ENCODE peak calls at places on chromosomes 16 and 17, in ten cellular contexts. X, K, P, W, Q, B, U, I, T and F are unnamed samples.

GRCh38 chr16:58022601-58023371 is 2.8 kb upstream of the MMP15 start:
- DNase-seq in X (peak), K (peak), P (no peak), W (peak), Q (peak), B (no peak), U (peak), I (peak), T (peak), F (peak)

GRCh38 chr17:8965394-8966168 is at the start of gene PIK3R5:
- DNase-seq in X (peak), K (peak), P (peak), W (peak), Q (peak), B (peak), U (peak), I (no peak), T (peak), F (peak)

GRCh38 chr17:63881935-63882601 is at the start of gene GH2:
- DNase-seq in X (no peak), K (no peak), P (peak), W (peak), Q (no peak), B (peak), U (no peak), I (peak), T (peak), F (peak)

GRCh38 chr17:6914711-6915110 is 81.1 kb upstream of the ALOX12 start:
- DNase-seq in X (no peak), K (no peak), P (no peak), W (peak), Q (no peak), B (no peak), U (no peak), I (no peak), T (no peak), F (no peak)

GRCh38 chr16:70418993-70419318 is 19.9 kb downstream of the ST3GAL2 start:
- DNase-seq in X (no peak), K (no peak), P (no peak), W (no peak), Q (no peak), B (no peak), U (no peak), I (no peak), T (no peak), F (no peak)

GRCh38 chr16:57260294-57260929 is 15.4 kb downstream of the ARL2BP start:
- DNase-seq in X (peak), K (no peak), P (no peak), W (no peak), Q (no peak), B (no peak), U (no peak), I (no peak), T (no peak), F (peak)

GRCh38 chr16:4314532-4315184 is 1.2 kb upstream of the GLIS2 start:
- DNase-seq in X (no peak), K (peak), P (no peak), W (peak), Q (no peak), B (peak), U (no peak), I (no peak), T (peak), F (peak)

GRCh38 chr16:19696312-19696711 is 21.7 kb downstream of the KNOP1 start:
- DNase-seq in X (peak), K (peak), P (no peak), W (peak), Q (peak), B (peak), U (peak), I (peak), T (no peak), F (no peak)

GRCh38 chr16:88784074-88784855 is 755 bp downstream of the PIEZO1 start:
- DNase-seq in X (peak), K (peak), P (peak), W (no peak), Q (no peak), B (no peak), U (peak), I (no peak), T (peak), F (peak)

GRCh38 chr17:5545051-5545987 is 39.0 kb downstream of the NLRP1 start:
- DNase-seq in X (no peak), K (no peak), P (no peak), W (no peak), Q (no peak), B (no peak), U (no peak), I (no peak), T (no peak), F (no peak)

GRCh38 chr17:78886954-78887353 is 16.0 kb downstream of the CEP295NL start:
- DNase-seq in X (no peak), K (no peak), P (no peak), W (no peak), Q (no peak), B (no peak), U (no peak), I (no peak), T (no peak), F (peak)

GRCh38 chr17:74099441-74100340 is 103.8 kb upstream of the RPL38 start:
- DNase-seq in X (no peak), K (no peak), P (no peak), W (peak), Q (no peak), B (no peak), U (no peak), I (no peak), T (no peak), F (peak)

GRCh38 chr17:43713494-43714162 is 45.0 kb downstream of the SOST start:
- DNase-seq in X (no peak), K (peak), P (peak), W (no peak), Q (no peak), B (peak), U (peak), I (no peak), T (peak), F (peak)

GRCh38 chr17:68089881-68090280 is 54.3 kb downstream of the KPNA2 start:
- DNase-seq in X (peak), K (no peak), P (no peak), W (peak), Q (no peak), B (peak), U (no peak), I (no peak), T (no peak), F (no peak)

GRCh38 chr16:89593841-89594240 is 18.3 kb downstream of the CPNE7 start:
- DNase-seq in X (no peak), K (no peak), P (no peak), W (no peak), Q (no peak), B (peak), U (no peak), I (no peak), T (no peak), F (peak)

GRCh38 chr17:76469991-76470739 is 2.8 kb downstream of the AANAT start:
- DNase-seq in X (no peak), K (no peak), P (no peak), W (no peak), Q (no peak), B (no peak), U (no peak), I (no peak), T (no peak), F (peak)

GRCh38 chr17:81020767-81021497 is 14.0 kb upstream of the BAIAP2 start:
- DNase-seq in X (peak), K (peak), P (no peak), W (no peak), Q (no peak), B (no peak), U (peak), I (no peak), T (peak), F (peak)

GRCh38 chr17:77593081-77593480 is 365.4 kb upstream of the TNRC6C start:
- DNase-seq in X (no peak), K (no peak), P (no peak), W (no peak), Q (no peak), B (no peak), U (no peak), I (no peak), T (peak), F (peak)

GRCh38 chr17:74532115-74532514 is 840 bp upstream of the CD300LB start:
- DNase-seq in X (peak), K (peak), P (no peak), W (no peak), Q (peak), B (no peak), U (no peak), I (no peak), T (no peak), F (peak)

GRCh38 chr17:13977837-13978236 is 91.5 kb upstream of the COX10 start:
- DNase-seq in X (no peak), K (no peak), P (no peak), W (no peak), Q (no peak), B (no peak), U (no peak), I (no peak), T (no peak), F (no peak)

GRCh38 chr16:14284371-14284770 is 213.3 kb downstream of the MRTFB start:
- DNase-seq in X (no peak), K (no peak), P (no peak), W (peak), Q (no peak), B (no peak), U (no peak), I (no peak), T (no peak), F (peak)

GRCh38 chr16:46801428-46802049 is 29.4 kb downstream of the C16orf87 start:
- DNase-seq in X (no peak), K (no peak), P (no peak), W (peak), Q (no peak), B (no peak), U (no peak), I (peak), T (peak), F (peak)

GRCh38 chr17:63476857-63477470 is at the start of gene ACE:
- DNase-seq in X (no peak), K (peak), P (peak), W (peak), Q (no peak), B (peak), U (peak), I (peak), T (peak), F (peak)

GRCh38 chr17:31596382-31597323 is 205.2 kb downstream of the RAB11FIP4 start:
- DNase-seq in X (peak), K (peak), P (no peak), W (no peak), Q (peak), B (peak), U (peak), I (no peak), T (peak), F (peak)

GRCh38 chr16:16062023-16062932 is 112.9 kb downstream of the ABCC1 start:
- DNase-seq in X (no peak), K (peak), P (no peak), W (no peak), Q (no peak), B (peak), U (no peak), I (no peak), T (no peak), F (peak)